ENCODE peak calls at places on chromosomes 7 and 10, in four cellular contexts. V is kidney epithelial cell, T is LNCaP clone FGC, B is tibial nerve. S is an unnamed sample.

GRCh38 chr7:82443801-82444219 is 233 bp upstream of the CACNA2D1 start:
- DNase-seq in V (peak), T (no peak), B (peak), S (peak)

GRCh38 chr7:6183006-6183405 is 89.4 kb downstream of the CYTH3 start:
- DNase-seq in V (no peak), T (no peak), B (no peak), S (no peak)

GRCh38 chr10:14192746-14193145 is 138.0 kb downstream of the FRMD4A start:
- DNase-seq in V (no peak), T (no peak), B (no peak), S (no peak)

GRCh38 chr7:8109196-8110022 is 140.8 kb downstream of the GLCCI1 start:
- DNase-seq in V (peak), T (no peak), B (no peak), S (no peak)

GRCh38 chr10:3902809-3903410 is 117.9 kb upstream of the KLF6 start:
- DNase-seq in V (no peak), T (no peak), B (no peak), S (no peak)

GRCh38 chr10:101229275-101230184 is at the start of gene LBX1:
- DNase-seq in V (no peak), T (no peak), B (no peak), S (no peak)

GRCh38 chr10:79472951-79473350 is 27.5 kb upstream of the ZCCHC24 start:
- DNase-seq in V (no peak), T (no peak), B (no peak), S (no peak)

GRCh38 chr7:155299539-155300202 is 2.0 kb downstream of the INSIG1 start:
- DNase-seq in V (no peak), T (no peak), B (no peak), S (no peak)

GRCh38 chr7:151850484-151851159 is 26.3 kb downstream of the PRKAG2 start:
- DNase-seq in V (no peak), T (no peak), B (no peak), S (no peak)

GRCh38 chr10:103709341-103709920 is 145.9 kb downstream of the SH3PXD2A start:
- DNase-seq in V (peak), T (no peak), B (no peak), S (no peak)

GRCh38 chr7:149584530-149584929 is 86.9 kb upstream of the ZNF746 start:
- DNase-seq in V (no peak), T (no peak), B (no peak), S (no peak)